ENCODE peak calls at places on chromosomes 1 and 21, in seven cellular contexts. Y is nephron progenitor cell, Q is memory B cell, K is neural progenitor cell, L is HCEC 1CT, G is neural crest cell, A is bronchial epithelial cell. V is an unnamed sample.

GRCh38 chr1:66353207-66353606 is 180.7 kb upstream of the SGIP1 start:
- DNase-seq in Y (no peak), Q (no peak), K (peak; percentile 70), L (no peak), G (peak; percentile 43), A (no peak), V (no peak)

GRCh38 chr21:33230518-33231324 is 983 bp downstream of the IFNAR2 start:
- DNase-seq in Y (peak; percentile 65), Q (peak; percentile 63), K (peak; percentile 77), L (peak; percentile 37), G (peak; percentile 29), A (peak; percentile 91), V (peak; percentile 71)

GRCh38 chr1:240058049-240058448 is 33.6 kb upstream of the FMN2 start:
- DNase-seq in Y (no peak), Q (no peak), K (no peak), L (no peak), G (no peak), A (no peak), V (no peak)

GRCh38 chr1:188715566-188715965 is 1762.1 kb downstream of the BRINP3 start:
- DNase-seq in Y (no peak), Q (no peak), K (peak; percentile 39), L (peak; percentile 37), G (no peak), A (no peak), V (no peak)

GRCh38 chr21:23543334-23543733 is 2063.9 kb downstream of the MRPL39 start:
- DNase-seq in Y (no peak), Q (no peak), K (no peak), L (no peak), G (no peak), A (no peak), V (no peak)

GRCh38 chr1:39852214-39852791 is 31.0 kb downstream of the TRIT1 start:
- DNase-seq in Y (no peak), Q (no peak), K (no peak), L (no peak), G (no peak), A (peak; percentile 84), V (peak; percentile 44)

GRCh38 chr21:34885636-34886553 is 163.2 kb downstream of the RUNX1 start:
- DNase-seq in Y (peak; percentile 47), Q (no peak), K (peak; percentile 57), L (peak; percentile 35), G (no peak), A (no peak), V (peak; percentile 56)

GRCh38 chr1:31701137-31701736 is 2.6 kb downstream of the COL16A1 start:
- DNase-seq in Y (no peak), Q (no peak), K (no peak), L (peak; percentile 92), G (no peak), A (peak; percentile 91), V (peak; percentile 88)

GRCh38 chr1:1293618-1294249 is 13.5 kb downstream of the SCNN1D start:
- DNase-seq in Y (no peak), Q (no peak), K (peak; percentile 59), L (no peak), G (no peak), A (no peak), V (no peak)